ENCODE peak calls at places on chromosomes 4 and X, in seven cellular contexts. N is stimulated activated naive CD8-positive, alpha-beta T cell treated with anti-CD3 and anti-CD28 coated beads, Interleukin-15, Interleukin-2, amounts not matched to agents 100 U/mL and 50 U/mL, for 24 hours; O is GDM1; M is A673; Q is epithelial cell of proximal tubule; K is NCI-H1105 treated with DMSO at 0.1 percent for 48 hours; W is T-helper 1 cell. B is an unnamed sample.

GRCh38 chrX:153494541-153495361 is at the start of gene BGN:
- DNase-seq in N (peak), O (no peak), M (peak), Q (no peak), K (no peak), W (no peak), B (no peak)

GRCh38 chr4:26206981-26207380 is 113.8 kb upstream of the RBPJ start:
- DNase-seq in N (no peak), O (no peak), M (no peak), Q (no peak), K (no peak), W (no peak), B (no peak)

GRCh38 chr4:79492148-79492547 is 84.1 kb upstream of the GK2 start:
- DNase-seq in N (no peak), O (no peak), M (no peak), Q (no peak), K (no peak), W (no peak), B (no peak)

GRCh38 chr4:67875011-67875410 is 8.8 kb downstream of the TMPRSS11D start:
- DNase-seq in N (no peak), O (no peak), M (no peak), Q (no peak), K (no peak), W (no peak), B (no peak)

GRCh38 chrX:30170900-30171299 is 44.5 kb upstream of the MAGEB2 start:
- DNase-seq in N (no peak), O (no peak), M (no peak), Q (no peak), K (no peak), W (no peak), B (no peak)

GRCh38 chr4:23768541-23768940 is 121.3 kb downstream of the PPARGC1A start:
- DNase-seq in N (no peak), O (no peak), M (no peak), Q (no peak), K (no peak), W (no peak), B (no peak)

GRCh38 chr4:104897297-104897645 is 249.4 kb upstream of the TET2 start:
- DNase-seq in N (no peak), O (no peak), M (no peak), Q (no peak), K (no peak), W (no peak), B (no peak)

GRCh38 chr4:41024556-41025491 is 189.5 kb downstream of the APBB2 start:
- DNase-seq in N (no peak), O (no peak), M (peak), Q (no peak), K (no peak), W (no peak), B (peak)

GRCh38 chrX:54994668-54995452 is 872 bp upstream of the PFKFB1 start:
- DNase-seq in N (no peak), O (no peak), M (no peak), Q (no peak), K (no peak), W (no peak), B (no peak)

GRCh38 chr4:130747842-130748241 is 1651.9 kb downstream of the C4orf33 start:
- DNase-seq in N (no peak), O (no peak), M (peak), Q (no peak), K (peak), W (no peak), B (no peak)

B was measured in DND-41.